ENCODE peak calls at places on chromosomes 7 and 10, in six cellular contexts. J is GM12864, L is lung, C is foreskin fibroblast, X is cardiac fibroblast, P is pancreas. U is an unnamed sample.

GRCh38 chr7:28592861-28593260 is 180.5 kb downstream of the CREB5 start:
- DNase-seq in J (no peak), C (no peak), X (no peak), P (no peak), L (no peak), U (no peak)

GRCh38 chr7:138658889-138659288 is 42.3 kb downstream of the SVOPL start:
- DNase-seq in P (no peak), C (no peak), J (no peak), L (no peak), X (no peak), U (no peak)

GRCh38 chr7:999921-1000593 is 17.1 kb downstream of the CYP2W1 start:
- DNase-seq in L (no peak), X (no peak), C (no peak), J (peak; percentile 68), P (peak; percentile 44), U (no peak)

GRCh38 chr7:86784765-86785164 is 141.1 kb downstream of the GRM3 start:
- DNase-seq in J (no peak), P (no peak), X (no peak), C (no peak), L (no peak), U (no peak)

GRCh38 chr10:110535958-110536891 is 31.3 kb upstream of the SMC3 start:
- DNase-seq in J (peak; percentile 68), C (peak; percentile 89), X (peak; percentile 89), P (no peak), L (no peak), U (peak; percentile 83)

GRCh38 chr10:67607472-67607871 is 88.5 kb downstream of the CTNNA3 start:
- DNase-seq in J (no peak), C (peak; percentile 24), L (no peak), X (peak; percentile 39), P (no peak), U (no peak)

GRCh38 chr7:157150825-157151412 is 12.2 kb downstream of the UBE3C start:
- DNase-seq in C (peak; percentile 77), L (peak; percentile 28), P (no peak), X (peak; percentile 28), J (no peak), U (peak; percentile 33)

GRCh38 chr7:158450476-158451124 is 137.0 kb downstream of the PTPRN2 start:
- DNase-seq in L (no peak), P (no peak), C (no peak), X (no peak), J (no peak), U (no peak)

GRCh38 chr7:22452142-22452763 is 47.7 kb downstream of the STEAP1B start:
- DNase-seq in P (peak; percentile 73), X (peak; percentile 53), L (peak; percentile 49), C (peak; percentile 48), J (no peak), U (no peak)

GRCh38 chr10:88933584-88933983 is 19.0 kb downstream of the ACTA2 start:
- DNase-seq in L (no peak), P (no peak), X (no peak), J (no peak), C (no peak), U (no peak)

GRCh38 chr10:110483633-110484032 is 14.1 kb upstream of the DUSP5 start:
- DNase-seq in P (no peak), J (no peak), L (no peak), C (no peak), X (no peak), U (no peak)

GRCh38 chr10:91162050-91162494 is 58.4 kb upstream of the PCGF5 start:
- DNase-seq in J (no peak), P (no peak), X (peak; percentile 26), C (peak; percentile 71), L (no peak), U (no peak)

GRCh38 chr10:10589540-10589939 is 428.1 kb upstream of the CELF2 start:
- DNase-seq in J (peak; percentile 25), C (peak; percentile 95), P (no peak), X (peak; percentile 94), L (no peak), U (peak; percentile 89)

GRCh38 chr10:59905735-59906416 is 480 bp downstream of the CCDC6 start:
- DNase-seq in X (no peak), L (no peak), C (no peak), J (no peak), P (peak; percentile 76), U (no peak)

GRCh38 chr7:150877545-150877944 is 25.2 kb downstream of the AOC1 start:
- DNase-seq in X (no peak), L (no peak), P (no peak), C (no peak), J (no peak), U (no peak)

GRCh38 chr7:137609500-137609899 is 237.3 kb downstream of the DGKI start:
- DNase-seq in X (peak; percentile 29), L (no peak), P (no peak), C (peak; percentile 47), J (no peak), U (no peak)

GRCh38 chr7:37230221-37230620 is 218.4 kb downstream of the ELMO1 start:
- DNase-seq in C (no peak), P (no peak), L (no peak), J (no peak), X (no peak), U (no peak)

GRCh38 chr10:73581912-73582311 is 9.2 kb downstream of the USP54 start:
- DNase-seq in P (no peak), J (no peak), X (no peak), L (no peak), C (no peak), U (no peak)

GRCh38 chr10:33347227-33347626 is 12.8 kb upstream of the NRP1 start:
- DNase-seq in L (no peak), X (peak; percentile 63), P (no peak), J (no peak), C (peak; percentile 53), U (peak; percentile 52)

GRCh38 chr10:132641401-132641800 is 103.8 kb downstream of the INPP5A start:
- DNase-seq in X (no peak), P (no peak), C (no peak), L (no peak), J (no peak), U (no peak)

GRCh38 chr7:1920266-1920681 is 250.2 kb downstream of the ELFN1 start:
- DNase-seq in L (no peak), P (peak; percentile 41), X (no peak), C (peak; percentile 37), J (no peak), U (no peak)

GRCh38 chr7:157516311-157516710 is 179.5 kb downstream of the DNAJB6 start:
- DNase-seq in X (no peak), J (no peak), L (no peak), C (no peak), P (no peak), U (no peak)

GRCh38 chr7:157474685-157475084 is 137.9 kb downstream of the DNAJB6 start:
- DNase-seq in X (peak; percentile 10), J (no peak), P (no peak), C (peak; percentile 11), L (no peak), U (no peak)

GRCh38 chr10:123530166-123530870 is 135.8 kb upstream of the GPR26 start:
- DNase-seq in J (no peak), C (no peak), L (no peak), X (no peak), P (no peak), U (no peak)

GRCh38 chr10:6394084-6394483 is 186.0 kb downstream of the PRKCQ start:
- DNase-seq in L (no peak), P (no peak), J (no peak), X (no peak), C (no peak), U (no peak)

GRCh38 chr7:149003560-149004305 is 24.6 kb downstream of the PDIA4 start:
- DNase-seq in L (no peak), X (no peak), P (no peak), J (no peak), C (no peak), U (no peak)

GRCh38 chr7:46205478-46205877 is 284.4 kb upstream of the IGFBP3 start:
- DNase-seq in P (no peak), L (no peak), X (no peak), C (no peak), J (no peak), U (no peak)

DNA sequence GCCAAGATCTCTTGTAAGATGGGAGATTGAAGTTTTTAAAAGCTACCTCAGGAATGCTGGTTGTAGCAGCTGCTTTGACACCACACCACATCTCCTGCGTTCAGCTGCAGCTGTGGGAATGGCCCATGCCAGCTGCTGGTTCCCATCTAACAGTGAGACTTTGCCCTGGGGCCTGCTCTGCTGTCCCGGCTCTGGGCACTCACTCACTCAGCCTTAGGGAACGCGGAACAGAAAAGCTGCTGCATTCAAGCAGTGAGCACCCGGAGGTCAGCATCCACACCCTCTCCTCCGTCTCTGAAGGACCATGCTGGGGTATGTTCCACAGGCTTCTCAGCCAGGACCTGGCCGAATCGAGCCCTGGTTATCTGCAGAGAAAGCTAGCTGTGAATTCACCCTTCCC is 197.1 kb upstream of the CXCL12 start:
- DNase-seq in C (peak; percentile 87), J (no peak), L (no peak), P (no peak), X (no peak), U (peak; percentile 43)
- H3K4me3 ChIP-seq in C (no peak overlapping the region), J (no peak overlapping the region), L (no peak overlapping the region), P (no peak overlapping the region), X (no peak overlapping the region), U (no peak overlapping the region)

DNA sequence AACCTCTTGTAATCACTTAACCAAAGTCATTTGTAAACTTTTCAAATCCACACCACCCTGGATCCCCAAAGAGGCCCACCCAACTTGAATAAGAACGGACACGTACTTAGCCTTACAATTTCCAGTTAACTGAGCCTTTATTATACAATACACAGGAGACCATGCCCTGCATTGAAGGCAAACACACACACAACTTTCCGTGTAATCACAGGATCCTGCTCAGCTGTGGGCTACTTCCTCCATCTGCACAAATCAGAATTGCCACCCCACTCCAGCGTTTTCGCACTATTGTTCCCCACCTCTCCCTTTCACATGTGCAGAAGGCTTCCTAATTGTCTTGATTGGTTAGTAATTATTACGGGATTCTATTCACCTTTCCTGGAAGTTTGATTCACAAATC is 12.1 kb upstream of the PODXL start:
- DNase-seq in L (no peak), C (no peak), J (no peak), P (no peak), X (no peak), U (no peak)
- H3K4me3 ChIP-seq in L (no peak overlapping the region), C (no peak overlapping the region), J (no peak overlapping the region), P (no peak overlapping the region), X (no peak overlapping the region), U (no peak overlapping the region)

GRCh38 chr7:114088541-114088940 is 169.7 kb upstream of the PPP1R3A start:
- DNase-seq in P (no peak), J (no peak), X (no peak), C (no peak), L (no peak), U (no peak)
- H3K4me3 ChIP-seq in P (no peak overlapping the region), J (no peak overlapping the region), X (no peak overlapping the region), C (no peak overlapping the region), L (no peak overlapping the region), U (no peak overlapping the region)

GRCh38 chr10:76975131-76975530 is 662.5 kb downstream of the KCNMA1 start:
- DNase-seq in L (no peak), C (peak; percentile 29), X (no peak), P (no peak), J (no peak), U (no peak)

GRCh38 chr10:76971565-76972170 is 665.9 kb downstream of the KCNMA1 start:
- DNase-seq in P (no peak), J (no peak), L (no peak), C (no peak), X (no peak), U (no peak)

GRCh38 chr10:76973515-76974289 is 663.9 kb downstream of the KCNMA1 start:
- DNase-seq in J (no peak), P (no peak), C (peak; percentile 90), L (no peak), X (peak; percentile 63), U (peak; percentile 32)

GRCh38 chr10:76970795-76971519 is 666.7 kb downstream of the KCNMA1 start:
- DNase-seq in J (no peak), L (no peak), C (peak; percentile 21), P (no peak), X (no peak), U (no peak)

GRCh38 chr10:76973091-76973514 is 664.5 kb downstream of the KCNMA1 start:
- DNase-seq in P (no peak), X (no peak), L (no peak), C (no peak), J (no peak), U (no peak)
- H3K4me3 ChIP-seq in P (no peak overlapping the region), X (no peak overlapping the region), L (no peak overlapping the region), C (no peak overlapping the region), J (no peak overlapping the region), U (no peak overlapping the region)